ENCODE peak calls at places on chromosomes 4 and X, in eight cellular contexts. J is uterus; U is GM23338; G is effector memory CD4-positive, alpha-beta T cell; L is ascending aorta; H is AG04450; T is ovary; S is esophagus squamous epithelium. E is an unnamed sample.
A peak's percentile ranks its signal among the peaks of the same experiment; 100 is the strongest.

GRCh38 chr4:47839259-47839658 is 1.4 kb upstream of the CORIN start:
- DNase-seq in U (peak; percentile 61), H (no peak), L (no peak), J (peak; percentile 48), S (no peak), G (no peak), T (no peak), E (peak; percentile 79)

GRCh38 chr4:87555751-87556619 is 26.8 kb upstream of the SPARCL1 start:
- DNase-seq in U (no peak), H (no peak), T (no peak), G (no peak), J (no peak), S (no peak), L (peak; percentile 85), E (no peak)

GRCh38 chrX:45485682-45486081 is 285.0 kb upstream of the DIPK2B start:
- DNase-seq in U (no peak), J (no peak), G (no peak), H (no peak), S (no peak), T (no peak), L (no peak), E (no peak)

GRCh38 chrX:55522577-55523254 is 33.1 kb upstream of the USP51 start:
- DNase-seq in S (no peak), H (no peak), U (peak; percentile 3), G (no peak), L (no peak), J (no peak), T (no peak), E (no peak)

GRCh38 chr4:168550071-168550766 is 53.4 kb downstream of the PALLD start:
- DNase-seq in T (no peak), S (no peak), G (no peak), L (no peak), U (peak; percentile 28), J (no peak), H (no peak), E (no peak)

GRCh38 chr4:153788419-153789276 is at the start of gene SFRP2:
- DNase-seq in J (no peak), T (no peak), U (peak; percentile 96), S (no peak), L (no peak), H (no peak), G (no peak), E (peak; percentile 84)

GRCh38 chr4:152099061-152099425 is 338.2 kb upstream of the GATB start:
- DNase-seq in L (no peak), J (no peak), H (no peak), U (no peak), G (no peak), S (no peak), T (no peak), E (no peak)

GRCh38 chrX:139093201-139093600 is 381.7 kb upstream of the FGF13 start:
- DNase-seq in U (no peak), J (no peak), S (no peak), L (no peak), H (no peak), T (no peak), G (no peak), E (no peak)

GRCh38 chr4:4418676-4419370 is 31.9 kb downstream of the NSG1 start:
- DNase-seq in G (no peak), S (no peak), U (no peak), T (no peak), H (no peak), L (no peak), J (no peak), E (no peak)

GRCh38 chrX:16828126-16828908 is 41.8 kb downstream of the RBBP7 start:
- DNase-seq in U (no peak), S (no peak), J (peak; percentile 85), H (peak; percentile 44), T (peak; percentile 64), G (no peak), L (peak; percentile 73), E (no peak)

GRCh38 chrX:126165401-126165720 is 728 bp downstream of the DCAF12L2 start:
- DNase-seq in L (no peak), G (no peak), J (no peak), H (no peak), U (no peak), T (peak; percentile 16), S (no peak), E (no peak)

GRCh38 chrX:126164689-126165400 is 1.2 kb downstream of the DCAF12L2 start:
- DNase-seq in S (no peak), H (no peak), L (peak; percentile 61), T (peak; percentile 17), J (no peak), U (no peak), G (no peak), E (no peak)

GRCh38 chrX:126167560-126167959 is 1.5 kb upstream of the DCAF12L2 start:
- DNase-seq in S (no peak), L (no peak), J (no peak), T (no peak), U (no peak), H (no peak), G (no peak), E (no peak)

GRCh38 chrX:126170715-126171114 is 4.6 kb upstream of the DCAF12L2 start:
- DNase-seq in J (no peak), H (no peak), S (no peak), T (no peak), G (no peak), L (no peak), U (no peak), E (no peak)

DNA sequence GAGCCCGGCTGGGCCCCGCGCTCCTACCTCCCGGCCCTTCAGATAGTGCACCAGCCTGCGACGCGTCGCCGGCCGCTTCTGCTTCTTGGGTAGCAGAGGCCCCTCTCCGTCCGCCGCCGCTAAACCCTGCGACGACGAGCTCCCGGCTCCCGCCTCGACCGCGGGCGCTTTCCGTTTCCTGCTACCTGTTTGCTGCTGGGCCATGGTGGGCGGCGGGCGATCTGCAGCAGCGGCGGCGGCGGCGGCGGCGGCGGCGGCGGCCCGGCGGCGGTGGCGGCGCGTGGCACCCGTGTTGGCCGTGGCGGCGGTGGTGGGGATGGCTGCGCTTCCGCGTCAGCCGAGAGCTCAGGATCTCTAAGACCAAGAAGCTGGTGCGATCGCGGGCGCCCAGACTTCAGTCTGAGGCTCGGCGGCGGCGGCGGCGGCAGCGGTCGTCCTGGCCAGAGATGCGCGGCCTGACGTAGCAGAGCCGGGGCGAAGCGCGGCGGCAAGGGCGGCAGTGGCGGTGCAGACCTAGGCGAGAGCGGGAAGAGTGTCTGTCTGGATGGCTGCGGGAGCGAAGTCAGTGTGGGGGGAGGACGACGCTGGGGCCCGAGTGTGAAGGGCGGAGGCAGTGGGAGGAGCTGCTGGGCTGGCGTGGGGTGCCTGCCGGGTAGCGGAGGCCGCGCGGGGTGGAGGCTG is at the start of gene DCAF12L2:
- DNase-seq in G (no peak), S (no peak), U (peak; percentile 48), L (no peak), T (peak; percentile 19), J (no peak), H (no peak), E (no peak)
- H3K4me3 ChIP-seq in G (no peak within 1 kb of the TSS), S (peak within 1 kb of the TSS; percentile 19), U (peak within 1 kb of the TSS; percentile 44), L (peak within 1 kb of the TSS; percentile 26), T (peak within 1 kb of the TSS; percentile 34), J (peak within 1 kb of the TSS; percentile 16), H (no peak within 1 kb of the TSS), E (peak within 1 kb of the TSS; percentile 45)

GRCh38 chr4:7193040-7193958 is 961 bp downstream of the SORCS2 start:
- DNase-seq in J (no peak), T (peak; percentile 73), H (no peak), S (no peak), L (peak; percentile 62), U (peak; percentile 52), G (no peak), E (peak; percentile 81)
- H3K27me3 ChIP-seq in J (no peaks in the 10 kb centered on the region), T (no peaks in the 10 kb centered on the region), H (peaks cover 57% of the 10 kb centered on the region), S (peaks cover 5% of the 10 kb centered on the region), L (peaks cover 24% of the 10 kb centered on the region), U (peaks cover 22% of the 10 kb centered on the region), G (peaks cover 29% of the 10 kb centered on the region), E (peaks cover 68% of the 10 kb centered on the region)

GRCh38 chr4:77578145-77578544 is 27.5 kb upstream of the CXCL13 start:
- DNase-seq in H (no peak), L (no peak), U (peak; percentile 39), G (no peak), S (no peak), J (no peak), T (no peak), E (no peak)

GRCh38 chr4:77579406-77580076 is 26.1 kb upstream of the CXCL13 start:
- DNase-seq in J (no peak), S (no peak), G (no peak), T (no peak), L (no peak), H (peak; percentile 18), U (no peak), E (no peak)

GRCh38 chr4:77582151-77582550 is 23.5 kb upstream of the CXCL13 start:
- DNase-seq in L (no peak), U (no peak), T (no peak), H (no peak), S (no peak), J (no peak), G (no peak), E (no peak)

GRCh38 chr4:77582716-77583115 is 22.9 kb upstream of the CXCL13 start:
- DNase-seq in U (no peak), G (no peak), J (no peak), S (no peak), L (no peak), T (no peak), H (no peak), E (no peak)

GRCh38 chr4:77581724-77582123 is 23.9 kb upstream of the CXCL13 start:
- DNase-seq in T (no peak), H (no peak), G (no peak), J (no peak), L (no peak), S (no peak), U (no peak), E (no peak)
- H3K27ac ChIP-seq in T (no peak overlapping the region), H (no peak overlapping the region), G (no peak overlapping the region), J (no peak overlapping the region), L (no peak overlapping the region), S (peak overlapping the region; percentile 15), U (no peak overlapping the region), E (no peak overlapping the region)

DNA sequence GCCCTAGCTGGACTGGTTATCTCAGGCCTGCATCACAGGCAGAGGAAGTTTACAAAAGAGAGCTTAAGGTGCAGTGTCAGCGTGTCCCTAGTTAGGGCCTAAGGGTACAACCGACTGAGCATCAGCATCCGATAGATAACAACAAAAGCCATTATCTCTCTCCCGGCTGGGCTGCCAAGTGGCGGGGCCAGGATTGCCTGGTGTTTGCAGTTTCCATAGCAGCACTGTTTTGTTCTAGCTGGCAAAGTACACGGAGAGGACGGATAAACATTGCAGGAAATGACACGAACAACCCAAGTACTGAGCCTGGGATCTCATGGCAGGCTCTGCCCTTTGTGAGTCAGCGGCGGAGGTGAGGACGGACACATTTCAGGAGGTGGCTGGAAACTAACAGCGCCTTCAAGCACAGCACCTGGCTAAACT is 104.7 kb upstream of the NOCT start:
- DNase-seq in H (peak; percentile 57), L (peak; percentile 80), U (peak; percentile 69), J (peak; percentile 79), S (peak; percentile 4), G (no peak), T (no peak), E (peak; percentile 89)
- H3K4me3 ChIP-seq in H (peak overlapping the region; percentile 20), L (no peak overlapping the region), U (no peak overlapping the region), J (no peak overlapping the region), S (peak overlapping the region; percentile 5), G (no peak overlapping the region), T (no peak overlapping the region), E (no peak overlapping the region)

DNA sequence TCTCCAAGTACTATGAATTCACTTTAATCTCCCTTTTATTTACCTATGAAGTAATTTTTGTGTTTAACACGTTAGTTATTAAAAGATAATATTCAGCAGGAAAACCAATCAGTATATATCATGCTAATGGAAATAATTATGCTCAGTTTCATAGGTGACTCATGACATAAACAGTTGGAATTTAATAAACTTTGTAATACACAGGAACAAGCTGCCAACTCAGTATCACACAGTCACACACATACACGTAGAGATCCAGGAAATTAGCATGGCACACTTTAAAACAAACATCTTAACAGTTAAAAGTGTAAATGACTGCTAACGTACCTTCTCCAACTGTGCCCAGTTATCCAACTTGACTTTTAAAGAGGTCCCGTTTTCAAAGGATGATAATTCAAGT is 2.3 kb downstream of the SPATA4 start:
- DNase-seq in S (no peak), U (no peak), J (no peak), H (no peak), G (no peak), L (no peak), T (no peak), E (no peak)
- H3K27me3 ChIP-seq in S (no peaks in the 10 kb centered on the region), U (no peaks in the 10 kb centered on the region), J (no peaks in the 10 kb centered on the region), H (no peaks in the 10 kb centered on the region), G (no peaks in the 10 kb centered on the region), L (no peaks in the 10 kb centered on the region), T (no peaks in the 10 kb centered on the region), E (no peaks in the 10 kb centered on the region)

E was measured in suprapubic skin.